ENCODE peak calls at places on chromosomes 5 and 9, in seven cellular contexts. One of them, this sample, is unnamed.

GRCh38 chr5:134175874-134176522 is 752 bp downstream of the SKP1 start:
- DNase-seq in transverse colon: no peak
- DNase-seq in stomach: peak; percentile 36
- DNase-seq in sigmoid colon: peak; percentile 68
- DNase-seq in Panc1: no peak
- DNase-seq in GM23338: peak; percentile 42
- DNase-seq in K562: no peak
- DNase-seq in this sample: peak; percentile 23

GRCh38 chr9:532707-533106 is 308.8 kb upstream of the DMRT1 start:
- DNase-seq in transverse colon: peak; percentile 46
- DNase-seq in stomach: peak; percentile 45
- DNase-seq in sigmoid colon: no peak
- DNase-seq in Panc1: no peak
- DNase-seq in GM23338: no peak
- DNase-seq in K562: no peak
- DNase-seq in this sample: no peak

GRCh38 chr5:138336952-138337684 is 948 bp upstream of the FAM53C start:
- DNase-seq in transverse colon: peak; percentile 85
- DNase-seq in stomach: peak; percentile 80
- DNase-seq in sigmoid colon: peak; percentile 93
- DNase-seq in Panc1: peak; percentile 90
- DNase-seq in GM23338: peak; percentile 90
- DNase-seq in K562: peak; percentile 94
- DNase-seq in this sample: peak; percentile 65

GRCh38 chr5:119070578-119070827 is 384 bp upstream of the DMXL1 start:
- DNase-seq in transverse colon: peak; percentile 90
- DNase-seq in stomach: no peak
- DNase-seq in sigmoid colon: no peak
- DNase-seq in Panc1: no peak
- DNase-seq in GM23338: peak; percentile 93
- DNase-seq in K562: no peak
- DNase-seq in this sample: no peak

GRCh38 chr9:137665697-137666504 is 47.1 kb downstream of the EHMT1 start:
- DNase-seq in transverse colon: no peak
- DNase-seq in stomach: no peak
- DNase-seq in sigmoid colon: peak; percentile 76
- DNase-seq in Panc1: no peak
- DNase-seq in GM23338: peak; percentile 82
- DNase-seq in K562: no peak
- DNase-seq in this sample: no peak

GRCh38 chr5:136901-137300 is 44.9 kb downstream of the PLEKHG4B start:
- DNase-seq in transverse colon: no peak
- DNase-seq in stomach: no peak
- DNase-seq in sigmoid colon: no peak
- DNase-seq in Panc1: no peak
- DNase-seq in GM23338: no peak
- DNase-seq in K562: no peak
- DNase-seq in this sample: no peak

GRCh38 chr9:5773324-5773999 is 59.5 kb downstream of the ERMP1 start:
- DNase-seq in transverse colon: no peak
- DNase-seq in stomach: no peak
- DNase-seq in sigmoid colon: no peak
- DNase-seq in Panc1: no peak
- DNase-seq in GM23338: peak; percentile 42
- DNase-seq in K562: peak; percentile 4
- DNase-seq in this sample: no peak

GRCh38 chr9:35710818-35711500 is 21.0 kb downstream of the TLN1 start:
- DNase-seq in transverse colon: no peak
- DNase-seq in stomach: no peak
- DNase-seq in sigmoid colon: peak; percentile 45
- DNase-seq in Panc1: no peak
- DNase-seq in GM23338: no peak
- DNase-seq in K562: no peak
- DNase-seq in this sample: no peak

GRCh38 chr5:172380992-172381643 is 73.2 kb downstream of the SH3PXD2B start:
- DNase-seq in transverse colon: peak; percentile 46
- DNase-seq in stomach: peak; percentile 52
- DNase-seq in sigmoid colon: peak; percentile 93
- DNase-seq in Panc1: no peak
- DNase-seq in GM23338: no peak
- DNase-seq in K562: no peak
- DNase-seq in this sample: peak; percentile 89

GRCh38 chr9:121463026-121463827 is 36.4 kb downstream of the GGTA1 start:
- DNase-seq in transverse colon: peak; percentile 20
- DNase-seq in stomach: peak; percentile 42
- DNase-seq in sigmoid colon: peak; percentile 61
- DNase-seq in Panc1: no peak
- DNase-seq in GM23338: peak; percentile 85
- DNase-seq in K562: peak; percentile 68
- DNase-seq in this sample: no peak

GRCh38 chr9:2745560-2746380 is 28.5 kb downstream of the KCNV2 start:
- DNase-seq in transverse colon: no peak
- DNase-seq in stomach: no peak
- DNase-seq in sigmoid colon: no peak
- DNase-seq in Panc1: no peak
- DNase-seq in GM23338: no peak
- DNase-seq in K562: no peak
- DNase-seq in this sample: no peak

GRCh38 chr9:134324359-134325095 is 1.7 kb upstream of the RXRA start:
- DNase-seq in transverse colon: peak; percentile 19
- DNase-seq in stomach: no peak
- DNase-seq in sigmoid colon: peak; percentile 72
- DNase-seq in Panc1: no peak
- DNase-seq in GM23338: no peak
- DNase-seq in K562: peak; percentile 45
- DNase-seq in this sample: no peak

GRCh38 chr5:77586101-77586500 is 52.4 kb downstream of the OTP start:
- DNase-seq in transverse colon: no peak
- DNase-seq in stomach: no peak
- DNase-seq in sigmoid colon: no peak
- DNase-seq in Panc1: no peak
- DNase-seq in GM23338: no peak
- DNase-seq in K562: no peak
- DNase-seq in this sample: no peak

GRCh38 chr9:2087500-2088313 is 72.6 kb downstream of the SMARCA2 start:
- DNase-seq in transverse colon: no peak
- DNase-seq in stomach: no peak
- DNase-seq in sigmoid colon: no peak
- DNase-seq in Panc1: peak; percentile 7
- DNase-seq in GM23338: peak; percentile 87
- DNase-seq in K562: peak; percentile 37
- DNase-seq in this sample: no peak

GRCh38 chr5:82641362-82641988 is 363.3 kb upstream of the RPS23 start:
- DNase-seq in transverse colon: peak; percentile 74
- DNase-seq in stomach: peak; percentile 76
- DNase-seq in sigmoid colon: peak; percentile 81
- DNase-seq in Panc1: peak; percentile 57
- DNase-seq in GM23338: peak; percentile 70
- DNase-seq in K562: peak; percentile 49
- DNase-seq in this sample: peak; percentile 79

DNA sequence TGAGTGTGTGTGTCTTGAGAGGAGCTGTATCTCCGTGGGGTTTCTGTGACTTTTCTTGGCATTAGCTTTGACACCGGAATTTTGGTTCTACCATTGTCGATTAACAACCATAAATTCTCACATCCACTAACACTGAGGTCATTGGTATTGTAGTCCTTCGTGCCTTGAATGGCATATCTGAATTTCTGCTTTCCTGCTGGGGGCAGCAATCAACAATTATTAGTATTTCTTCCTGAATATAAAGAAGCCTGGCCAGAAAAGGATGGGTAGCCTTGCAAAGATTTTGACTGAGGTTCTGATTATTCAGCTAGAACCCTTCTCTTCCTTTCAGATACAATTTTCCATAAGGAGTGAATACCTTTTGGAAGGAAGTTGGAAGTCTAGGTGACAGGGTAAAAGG is 33.5 kb upstream of the SHOC1 start:
- DNase-seq in transverse colon: no peak
- DNase-seq in stomach: no peak
- DNase-seq in sigmoid colon: no peak
- DNase-seq in Panc1: no peak
- DNase-seq in GM23338: no peak
- DNase-seq in K562: no peak
- DNase-seq in this sample: no peak
- TF ChIP-seq CTCF in transverse colon: no peak
- TF ChIP-seq CTCF in stomach: no peak
- TF ChIP-seq CTCF in sigmoid colon: no peak
- TF ChIP-seq CTCF in Panc1: no peak
- TF ChIP-seq CTCF in GM23338: no peak
- TF ChIP-seq CTCF in K562: peak; percentile 26
- TF ChIP-seq CTCF in this sample: peak; percentile 28

GRCh38 chr5:59128646-59129290 is 545.9 kb downstream of the RAB3C start:
- DNase-seq in transverse colon: no peak
- DNase-seq in stomach: no peak
- DNase-seq in sigmoid colon: no peak
- DNase-seq in Panc1: no peak
- DNase-seq in GM23338: no peak
- DNase-seq in K562: no peak
- DNase-seq in this sample: no peak

GRCh38 chr5:59125961-59126360 is 543.1 kb downstream of the RAB3C start:
- DNase-seq in transverse colon: no peak
- DNase-seq in stomach: no peak
- DNase-seq in sigmoid colon: no peak
- DNase-seq in Panc1: no peak
- DNase-seq in GM23338: no peak
- DNase-seq in K562: no peak
- DNase-seq in this sample: no peak

GRCh38 chr5:59123595-59124561 is 541.0 kb downstream of the RAB3C start:
- DNase-seq in transverse colon: no peak
- DNase-seq in stomach: no peak
- DNase-seq in sigmoid colon: peak; percentile 72
- DNase-seq in Panc1: no peak
- DNase-seq in GM23338: no peak
- DNase-seq in K562: no peak
- DNase-seq in this sample: no peak

GRCh38 chr5:59124983-59125960 is 542.4 kb downstream of the RAB3C start:
- DNase-seq in transverse colon: no peak
- DNase-seq in stomach: no peak
- DNase-seq in sigmoid colon: no peak
- DNase-seq in Panc1: no peak
- DNase-seq in GM23338: peak; percentile 46
- DNase-seq in K562: no peak
- DNase-seq in this sample: no peak

DNA sequence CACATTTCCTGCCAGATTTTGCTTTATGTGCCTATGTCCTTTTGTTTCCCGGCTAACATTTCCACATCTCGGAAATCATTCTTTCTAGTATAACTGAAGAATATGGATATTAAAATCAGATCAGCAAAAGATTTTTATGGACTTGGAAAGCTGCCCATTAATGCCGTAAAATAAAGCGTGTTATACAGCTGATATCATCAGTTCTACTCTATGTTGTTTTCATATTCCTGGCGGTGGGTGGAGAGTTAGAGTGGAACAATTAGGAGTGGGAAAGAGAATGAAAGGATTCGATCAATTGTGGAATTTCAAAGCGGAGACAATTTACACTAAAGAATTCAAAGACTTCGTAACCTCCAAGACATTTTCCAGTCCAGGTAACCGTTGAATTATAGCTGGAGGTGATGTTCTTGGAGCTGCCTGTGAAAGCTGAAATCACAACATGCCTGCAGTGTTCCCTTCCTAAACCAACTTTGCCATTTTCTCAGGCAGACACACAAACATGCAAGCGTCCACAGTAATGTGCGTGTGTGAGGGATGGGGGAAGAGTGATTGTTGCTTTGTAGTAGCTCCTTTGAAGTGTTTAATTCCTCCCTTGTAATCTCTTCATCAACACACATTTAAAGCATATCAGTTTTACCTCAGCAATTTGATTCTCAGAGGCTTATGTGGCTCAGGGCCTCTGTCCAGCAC is 543.9 kb downstream of the RAB3C start:
- DNase-seq in transverse colon: no peak
- DNase-seq in stomach: no peak
- DNase-seq in sigmoid colon: no peak
- DNase-seq in Panc1: no peak
- DNase-seq in GM23338: peak; percentile 41
- DNase-seq in K562: no peak
- DNase-seq in this sample: no peak
- H3K27ac ChIP-seq in transverse colon: peak overlapping the region; percentile 87
- H3K27ac ChIP-seq in stomach: peak overlapping the region; percentile 89
- H3K27ac ChIP-seq in sigmoid colon: peak overlapping the region; percentile 80
- H3K27ac ChIP-seq in Panc1: no peak overlapping the region
- H3K27ac ChIP-seq in GM23338: peak overlapping the region; percentile 98
- H3K27ac ChIP-seq in K562: no peak overlapping the region
- H3K27ac ChIP-seq in this sample: peak overlapping the region; percentile 70

GRCh38 chr9:89381308-89381609 is 63.0 kb downstream of the SECISBP2 start:
- DNase-seq in transverse colon: no peak
- DNase-seq in stomach: no peak
- DNase-seq in sigmoid colon: no peak
- DNase-seq in Panc1: no peak
- DNase-seq in GM23338: no peak
- DNase-seq in K562: no peak
- DNase-seq in this sample: no peak
- TF ChIP-seq POLR2AphosphoS5 in transverse colon: no peak
- TF ChIP-seq POLR2AphosphoS5 in stomach: no peak
- TF ChIP-seq POLR2AphosphoS5 in sigmoid colon: no peak
- TF ChIP-seq POLR2AphosphoS5 in Panc1: no peak
- TF ChIP-seq POLR2AphosphoS5 in GM23338: no peak
- TF ChIP-seq POLR2AphosphoS5 in K562: no peak
- TF ChIP-seq POLR2AphosphoS5 in this sample: no peak

GRCh38 chr9:27712826-27713225 is 139.5 kb upstream of the C9orf72 start:
- DNase-seq in transverse colon: no peak
- DNase-seq in stomach: no peak
- DNase-seq in sigmoid colon: no peak
- DNase-seq in Panc1: no peak
- DNase-seq in GM23338: no peak
- DNase-seq in K562: no peak
- DNase-seq in this sample: no peak

GRCh38 chr9:27711241-27711640 is 138.0 kb upstream of the C9orf72 start:
- DNase-seq in transverse colon: no peak
- DNase-seq in stomach: no peak
- DNase-seq in sigmoid colon: no peak
- DNase-seq in Panc1: no peak
- DNase-seq in GM23338: no peak
- DNase-seq in K562: no peak
- DNase-seq in this sample: no peak

GRCh38 chr9:27715651-27716050 is 142.4 kb upstream of the C9orf72 start:
- DNase-seq in transverse colon: no peak
- DNase-seq in stomach: no peak
- DNase-seq in sigmoid colon: no peak
- DNase-seq in Panc1: no peak
- DNase-seq in GM23338: no peak
- DNase-seq in K562: no peak
- DNase-seq in this sample: no peak

GRCh38 chr9:27717991-27718390 is 144.7 kb upstream of the C9orf72 start:
- DNase-seq in transverse colon: no peak
- DNase-seq in stomach: no peak
- DNase-seq in sigmoid colon: no peak
- DNase-seq in Panc1: no peak
- DNase-seq in GM23338: no peak
- DNase-seq in K562: no peak
- DNase-seq in this sample: no peak

DNA sequence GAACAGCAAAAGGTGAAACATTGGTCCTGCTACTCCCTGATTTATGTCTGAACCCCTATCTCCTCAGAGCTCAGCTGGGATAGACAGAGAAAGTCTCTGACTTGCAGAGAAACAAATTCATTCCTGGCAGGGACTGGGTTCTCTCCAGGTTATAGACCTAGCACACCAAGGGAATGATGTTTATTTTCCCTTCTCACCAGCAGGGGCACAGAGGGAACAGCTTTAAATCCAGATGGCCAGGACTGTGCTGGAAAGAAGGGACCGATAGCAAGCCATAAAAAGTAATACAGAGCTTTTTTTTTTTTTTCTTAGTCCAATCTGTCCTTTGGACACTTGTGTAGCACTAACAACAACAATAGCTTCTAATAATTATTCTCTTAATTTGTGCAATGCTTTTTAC is 141.1 kb upstream of the C9orf72 start:
- DNase-seq in transverse colon: no peak
- DNase-seq in stomach: no peak
- DNase-seq in sigmoid colon: no peak
- DNase-seq in Panc1: no peak
- DNase-seq in GM23338: peak; percentile 59
- DNase-seq in K562: peak; percentile 1
- DNase-seq in this sample: no peak
- TF ChIP-seq CTCF in transverse colon: no peak
- TF ChIP-seq CTCF in stomach: no peak
- TF ChIP-seq CTCF in sigmoid colon: no peak
- TF ChIP-seq CTCF in Panc1: no peak
- TF ChIP-seq CTCF in GM23338: peak; percentile 53
- TF ChIP-seq CTCF in K562: no peak
- TF ChIP-seq CTCF in this sample: no peak

This sample was measured in prostate gland.